ENCODE peak calls at places on chromosomes 13 and 19, in five cellular contexts. One of them, this sample, is unnamed.

GRCh38 chr13:112905990-112906641 is 62.9 kb upstream of the MCF2L start:
- DNase-seq in Peyer's patch: no peak
- DNase-seq in ELR: no peak
- DNase-seq in aorta: peak; percentile 67
- DNase-seq in stimulated activated CD4-positive, alpha-beta T cell treated with anti-CD3 and anti-CD28 coated beads, Interleukin-15, amount 100 ng/mL, for 24 hours: no peak
- DNase-seq in this sample: no peak

GRCh38 chr13:107376393-107377085 is 808.6 kb upstream of the ARGLU1 start:
- DNase-seq in Peyer's patch: no peak
- DNase-seq in ELR: no peak
- DNase-seq in aorta: no peak
- DNase-seq in stimulated activated CD4-positive, alpha-beta T cell treated with anti-CD3 and anti-CD28 coated beads, Interleukin-15, amount 100 ng/mL, for 24 hours: no peak
- DNase-seq in this sample: no peak

GRCh38 chr13:78593652-78594494 is 9.5 kb downstream of the POU4F1 start:
- DNase-seq in Peyer's patch: no peak
- DNase-seq in ELR: no peak
- DNase-seq in aorta: no peak
- DNase-seq in stimulated activated CD4-positive, alpha-beta T cell treated with anti-CD3 and anti-CD28 coated beads, Interleukin-15, amount 100 ng/mL, for 24 hours: no peak
- DNase-seq in this sample: no peak

GRCh38 chr13:19998960-19999359 is 40.4 kb downstream of the ZMYM2 start:
- DNase-seq in Peyer's patch: no peak
- DNase-seq in ELR: no peak
- DNase-seq in aorta: no peak
- DNase-seq in stimulated activated CD4-positive, alpha-beta T cell treated with anti-CD3 and anti-CD28 coated beads, Interleukin-15, amount 100 ng/mL, for 24 hours: no peak
- DNase-seq in this sample: no peak

GRCh38 chr13:50593228-50593627 is 250.3 kb downstream of the DLEU7 start:
- DNase-seq in Peyer's patch: no peak
- DNase-seq in ELR: peak; percentile 42
- DNase-seq in aorta: no peak
- DNase-seq in stimulated activated CD4-positive, alpha-beta T cell treated with anti-CD3 and anti-CD28 coated beads, Interleukin-15, amount 100 ng/mL, for 24 hours: no peak
- DNase-seq in this sample: no peak

GRCh38 chr19:35797663-35798062 is 15.0 kb downstream of the PRODH2 start:
- DNase-seq in Peyer's patch: no peak
- DNase-seq in ELR: no peak
- DNase-seq in aorta: no peak
- DNase-seq in stimulated activated CD4-positive, alpha-beta T cell treated with anti-CD3 and anti-CD28 coated beads, Interleukin-15, amount 100 ng/mL, for 24 hours: peak; percentile 35
- DNase-seq in this sample: peak; percentile 30

GRCh38 chr13:93786846-93787245 is 560.2 kb downstream of the GPC6 start:
- DNase-seq in Peyer's patch: no peak
- DNase-seq in ELR: no peak
- DNase-seq in aorta: no peak
- DNase-seq in stimulated activated CD4-positive, alpha-beta T cell treated with anti-CD3 and anti-CD28 coated beads, Interleukin-15, amount 100 ng/mL, for 24 hours: no peak
- DNase-seq in this sample: no peak

GRCh38 chr13:36163809-36164308 is 32.7 kb upstream of the DCLK1 start:
- DNase-seq in Peyer's patch: no peak
- DNase-seq in ELR: peak; percentile 40
- DNase-seq in aorta: peak; percentile 80
- DNase-seq in stimulated activated CD4-positive, alpha-beta T cell treated with anti-CD3 and anti-CD28 coated beads, Interleukin-15, amount 100 ng/mL, for 24 hours: no peak
- DNase-seq in this sample: no peak

GRCh38 chr13:30196025-30196424 is 111.3 kb downstream of the KATNAL1 start:
- DNase-seq in Peyer's patch: no peak
- DNase-seq in ELR: peak; percentile 59
- DNase-seq in aorta: no peak
- DNase-seq in stimulated activated CD4-positive, alpha-beta T cell treated with anti-CD3 and anti-CD28 coated beads, Interleukin-15, amount 100 ng/mL, for 24 hours: no peak
- DNase-seq in this sample: no peak

GRCh38 chr13:50740052-50740741 is 103.3 kb downstream of the DLEU7 start:
- DNase-seq in Peyer's patch: no peak
- DNase-seq in ELR: no peak
- DNase-seq in aorta: no peak
- DNase-seq in stimulated activated CD4-positive, alpha-beta T cell treated with anti-CD3 and anti-CD28 coated beads, Interleukin-15, amount 100 ng/mL, for 24 hours: no peak
- DNase-seq in this sample: no peak

GRCh38 chr13:91072511-91072910 is 275.0 kb upstream of the MIR17HG start:
- DNase-seq in Peyer's patch: no peak
- DNase-seq in ELR: no peak
- DNase-seq in aorta: no peak
- DNase-seq in stimulated activated CD4-positive, alpha-beta T cell treated with anti-CD3 and anti-CD28 coated beads, Interleukin-15, amount 100 ng/mL, for 24 hours: no peak
- DNase-seq in this sample: no peak

GRCh38 chr19:4326837-4327251 is 11.8 kb downstream of the STAP2 start:
- DNase-seq in Peyer's patch: no peak
- DNase-seq in ELR: no peak
- DNase-seq in aorta: no peak
- DNase-seq in stimulated activated CD4-positive, alpha-beta T cell treated with anti-CD3 and anti-CD28 coated beads, Interleukin-15, amount 100 ng/mL, for 24 hours: peak; percentile 45
- DNase-seq in this sample: peak; percentile 37

GRCh38 chr19:29634731-29635130 is 28.6 kb downstream of the POP4 start:
- DNase-seq in Peyer's patch: no peak
- DNase-seq in ELR: no peak
- DNase-seq in aorta: peak; percentile 7
- DNase-seq in stimulated activated CD4-positive, alpha-beta T cell treated with anti-CD3 and anti-CD28 coated beads, Interleukin-15, amount 100 ng/mL, for 24 hours: no peak
- DNase-seq in this sample: no peak

GRCh38 chr19:3106509-3107141 is 12.5 kb downstream of the GNA11 start:
- DNase-seq in Peyer's patch: no peak
- DNase-seq in ELR: no peak
- DNase-seq in aorta: peak; percentile 70
- DNase-seq in stimulated activated CD4-positive, alpha-beta T cell treated with anti-CD3 and anti-CD28 coated beads, Interleukin-15, amount 100 ng/mL, for 24 hours: no peak
- DNase-seq in this sample: no peak

GRCh38 chr19:51131780-51132680 is 7.3 kb downstream of the SIGLEC9 start:
- DNase-seq in Peyer's patch: peak; percentile 34
- DNase-seq in ELR: peak; percentile 5
- DNase-seq in aorta: no peak
- DNase-seq in stimulated activated CD4-positive, alpha-beta T cell treated with anti-CD3 and anti-CD28 coated beads, Interleukin-15, amount 100 ng/mL, for 24 hours: peak; percentile 43
- DNase-seq in this sample: peak; percentile 45

GRCh38 chr13:76944457-76944856 is 3.9 kb upstream of the ACOD1 start:
- DNase-seq in Peyer's patch: no peak
- DNase-seq in ELR: peak; percentile 81
- DNase-seq in aorta: no peak
- DNase-seq in stimulated activated CD4-positive, alpha-beta T cell treated with anti-CD3 and anti-CD28 coated beads, Interleukin-15, amount 100 ng/mL, for 24 hours: no peak
- DNase-seq in this sample: no peak

GRCh38 chr13:20303636-20304035 is 71.5 kb upstream of the GJB6 start:
- DNase-seq in Peyer's patch: no peak
- DNase-seq in ELR: peak; percentile 6
- DNase-seq in aorta: no peak
- DNase-seq in stimulated activated CD4-positive, alpha-beta T cell treated with anti-CD3 and anti-CD28 coated beads, Interleukin-15, amount 100 ng/mL, for 24 hours: no peak
- DNase-seq in this sample: no peak

GRCh38 chr13:59801107-59801880 is 362.4 kb downstream of the DIAPH3 start:
- DNase-seq in Peyer's patch: no peak
- DNase-seq in ELR: no peak
- DNase-seq in aorta: no peak
- DNase-seq in stimulated activated CD4-positive, alpha-beta T cell treated with anti-CD3 and anti-CD28 coated beads, Interleukin-15, amount 100 ng/mL, for 24 hours: no peak
- DNase-seq in this sample: no peak

GRCh38 chr19:49016067-49016839 is 638 bp downstream of the LHB start:
- DNase-seq in Peyer's patch: no peak
- DNase-seq in ELR: no peak
- DNase-seq in aorta: no peak
- DNase-seq in stimulated activated CD4-positive, alpha-beta T cell treated with anti-CD3 and anti-CD28 coated beads, Interleukin-15, amount 100 ng/mL, for 24 hours: no peak
- DNase-seq in this sample: no peak

GRCh38 chr19:14317157-14317556 is 64.1 kb upstream of the ADGRE5 start:
- DNase-seq in Peyer's patch: no peak
- DNase-seq in ELR: no peak
- DNase-seq in aorta: no peak
- DNase-seq in stimulated activated CD4-positive, alpha-beta T cell treated with anti-CD3 and anti-CD28 coated beads, Interleukin-15, amount 100 ng/mL, for 24 hours: no peak
- DNase-seq in this sample: no peak

GRCh38 chr13:91889641-91890040 is 491.2 kb downstream of the GPC5 start:
- DNase-seq in Peyer's patch: no peak
- DNase-seq in ELR: no peak
- DNase-seq in aorta: no peak
- DNase-seq in stimulated activated CD4-positive, alpha-beta T cell treated with anti-CD3 and anti-CD28 coated beads, Interleukin-15, amount 100 ng/mL, for 24 hours: no peak
- DNase-seq in this sample: no peak

GRCh38 chr13:45439000-45439399 is 20.8 kb upstream of the SLC25A30 start:
- DNase-seq in Peyer's patch: no peak
- DNase-seq in ELR: no peak
- DNase-seq in aorta: no peak
- DNase-seq in stimulated activated CD4-positive, alpha-beta T cell treated with anti-CD3 and anti-CD28 coated beads, Interleukin-15, amount 100 ng/mL, for 24 hours: no peak
- DNase-seq in this sample: no peak

GRCh38 chr13:81017525-81018152 is 676.7 kb upstream of the SPRY2 start:
- DNase-seq in Peyer's patch: no peak
- DNase-seq in ELR: peak; percentile 74
- DNase-seq in aorta: no peak
- DNase-seq in stimulated activated CD4-positive, alpha-beta T cell treated with anti-CD3 and anti-CD28 coated beads, Interleukin-15, amount 100 ng/mL, for 24 hours: no peak
- DNase-seq in this sample: no peak

GRCh38 chr13:113373811-113374485 is 10.0 kb upstream of the GRTP1 start:
- DNase-seq in Peyer's patch: no peak
- DNase-seq in ELR: no peak
- DNase-seq in aorta: no peak
- DNase-seq in stimulated activated CD4-positive, alpha-beta T cell treated with anti-CD3 and anti-CD28 coated beads, Interleukin-15, amount 100 ng/mL, for 24 hours: no peak
- DNase-seq in this sample: no peak

GRCh38 chr19:11752244-11752736 is 13.5 kb upstream of the ZNF823 start:
- DNase-seq in Peyer's patch: no peak
- DNase-seq in ELR: no peak
- DNase-seq in aorta: no peak
- DNase-seq in stimulated activated CD4-positive, alpha-beta T cell treated with anti-CD3 and anti-CD28 coated beads, Interleukin-15, amount 100 ng/mL, for 24 hours: no peak
- DNase-seq in this sample: no peak